ENCODE peak calls at places on chromosomes 3 and 15, in five cellular contexts. C is choroid plexus epithelial cell, F is activated B cell treated with CpG ODN at 0.5 μM for 24 hours, Y is Daoy, P is cardiac muscle cell. W is an unnamed sample.
A peak's percentile ranks its signal among the peaks of the same experiment; 100 is the strongest.

GRCh38 chr3:168459229-168459784 is 363.6 kb upstream of the GOLIM4 start:
- DNase-seq in Y (no peak), P (no peak), F (no peak), C (no peak), W (no peak)

GRCh38 chr3:14263317-14264005 is 84.8 kb downstream of the LSM3 start:
- DNase-seq in Y (no peak), C (no peak), F (no peak), P (no peak), W (no peak)

GRCh38 chr15:95839367-95839782 is 491.1 kb upstream of the NR2F2 start:
- DNase-seq in F (no peak), P (no peak), Y (no peak), C (no peak), W (no peak)

GRCh38 chr15:41746802-41747201 is 27.5 kb upstream of the MAPKBP1 start:
- DNase-seq in P (no peak), C (peak; percentile 26), F (no peak), Y (no peak), W (no peak)

GRCh38 chr15:83207622-83208356 is at the start of gene HDGFL3:
- DNase-seq in Y (peak; percentile 73), P (peak; percentile 75), F (peak; percentile 23), C (peak; percentile 66), W (no peak)

GRCh38 chr3:49182682-49183081 is 11.3 kb downstream of the KLHDC8B start:
- DNase-seq in F (no peak), P (no peak), Y (no peak), C (no peak), W (no peak)

GRCh38 chr3:184949570-184949969 is 137.6 kb downstream of the VPS8 start:
- DNase-seq in F (no peak), Y (no peak), C (no peak), P (no peak), W (no peak)

GRCh38 chr15:72236381-72237285 is 5.6 kb upstream of the PKM start:
- DNase-seq in P (no peak), Y (peak; percentile 51), F (no peak), C (peak; percentile 13), W (no peak)

GRCh38 chr3:193978030-193978429 is 157.9 kb upstream of the HES1 start:
- DNase-seq in P (no peak), F (no peak), C (no peak), Y (no peak), W (no peak)

GRCh38 chr3:88921986-88922385 is 185.4 kb upstream of the EPHA3 start:
- DNase-seq in C (no peak), Y (no peak), P (no peak), F (no peak), W (no peak)

GRCh38 chr3:177050466-177051237 is 146.6 kb downstream of the TBL1XR1 start:
- DNase-seq in P (peak; percentile 37), C (peak; percentile 70), Y (peak; percentile 21), F (no peak), W (no peak)

GRCh38 chr15:68930268-68931022 is at the start of gene SPESP1:
- DNase-seq in Y (no peak), F (peak; percentile 41), P (no peak), C (peak; percentile 85), W (peak; percentile 65)

GRCh38 chr3:38003817-38004414 is 13.3 kb downstream of the VILL start:
- DNase-seq in P (no peak), F (no peak), C (no peak), Y (no peak), W (peak; percentile 35)

GRCh38 chr3:110955301-110955880 is 116.2 kb upstream of the NECTIN3 start:
- DNase-seq in F (no peak), C (peak; percentile 73), Y (no peak), P (no peak), W (no peak)

GRCh38 chr3:162136136-162136535 is 639.5 kb downstream of the OTOL1 start:
- DNase-seq in F (no peak), P (peak; percentile 47), C (no peak), Y (no peak), W (no peak)

GRCh38 chr15:49424954-49425353 is 1.9 kb downstream of the FGF7 start:
- DNase-seq in F (no peak), P (no peak), Y (no peak), C (no peak), W (no peak)

GRCh38 chr15:101244889-101245668 is 6.8 kb downstream of the CHSY1 start:
- DNase-seq in C (no peak), F (no peak), Y (no peak), P (no peak), W (no peak)

GRCh38 chr3:58779934-58780333 is 113.4 kb upstream of the FAM3D start:
- DNase-seq in P (no peak), F (no peak), Y (no peak), C (no peak), W (no peak)

GRCh38 chr3:187112934-187113793 is 26.1 kb downstream of the RPL39L start:
- DNase-seq in Y (no peak), F (no peak), C (peak; percentile 71), P (no peak), W (no peak)

GRCh38 chr3:87359025-87359424 is 82.6 kb upstream of the POU1F1 start:
- DNase-seq in P (no peak), Y (no peak), F (no peak), C (no peak), W (no peak)

GRCh38 chr3:128993461-128994172 is at the start of gene CFAP92:
- DNase-seq in P (peak; percentile 92), F (peak; percentile 88), C (peak; percentile 70), Y (peak; percentile 86), W (peak; percentile 88)

GRCh38 chr3:41200669-41201021 is 1.3 kb downstream of the CTNNB1 start:
- DNase-seq in Y (peak; percentile 32), C (peak; percentile 88), F (no peak), P (peak; percentile 42), W (peak; percentile 53)

GRCh38 chr15:89876736-89877135 is 17.1 kb downstream of the AP3S2 start:
- DNase-seq in C (no peak), Y (no peak), F (no peak), P (no peak), W (no peak)

GRCh38 chr15:96716100-96716499 is 385.6 kb downstream of the NR2F2 start:
- DNase-seq in F (no peak), Y (no peak), P (no peak), C (no peak), W (no peak)

GRCh38 chr3:184676927-184677326 is 34.9 kb downstream of the MAGEF1 start:
- DNase-seq in P (no peak), Y (no peak), C (no peak), F (no peak), W (peak; percentile 77)

GRCh38 chr3:136193273-136194043 is 2.7 kb downstream of the MSL2 start:
- DNase-seq in C (peak; percentile 23), F (no peak), Y (peak; percentile 7), P (peak; percentile 42), W (no peak)

GRCh38 chr15:55587321-55588069 is 650 bp downstream of the PYGO1 start:
- DNase-seq in F (peak; percentile 21), P (peak; percentile 66), Y (peak; percentile 69), C (peak; percentile 51), W (no peak)

GRCh38 chr3:131216801-131217200 is 164.8 kb upstream of the NUDT16 start:
- DNase-seq in P (no peak), C (peak; percentile 81), F (no peak), Y (peak; percentile 96), W (no peak)

W was measured in CD14-positive monocyte.